ENCODE peak calls at places on chromosomes 11 and 22, in nine cellular contexts. M, C, P, Q, Z, B, E, N and F are unnamed samples.

GRCh38 chr11:132858203-132858602 is 674.1 kb downstream of the OPCML start:
- DNase-seq in M (peak; percentile 67), C (no peak), P (no peak), Q (peak; percentile 20), Z (no peak), B (no peak), E (peak; percentile 46), N (peak; percentile 18), F (no peak)

GRCh38 chr11:41225856-41226255 is 233.6 kb downstream of the LRRC4C start:
- DNase-seq in M (no peak), C (no peak), P (no peak), Q (no peak), Z (no peak), B (no peak), E (no peak), N (no peak), F (no peak)

GRCh38 chr11:75919525-75919924 is 104.5 kb downstream of the UVRAG start:
- DNase-seq in M (peak; percentile 51), C (peak; percentile 19), P (no peak), Q (no peak), Z (no peak), B (no peak), E (no peak), N (no peak), F (peak; percentile 62)

GRCh38 chr11:14306481-14306880 is 52.5 kb downstream of the RRAS2 start:
- DNase-seq in M (no peak), C (no peak), P (no peak), Q (no peak), Z (no peak), B (no peak), E (no peak), N (peak; percentile 22), F (no peak)

GRCh38 chr11:63537293-63538101 is 889 bp downstream of the PLAAT4 start:
- DNase-seq in M (peak; percentile 94), C (peak; percentile 56), P (no peak), Q (no peak), Z (no peak), B (peak; percentile 81), E (no peak), N (no peak), F (peak; percentile 94)

GRCh38 chr22:40256501-40256900 is 78.8 kb downstream of the TNRC6B start:
- DNase-seq in M (no peak), C (no peak), P (no peak), Q (no peak), Z (no peak), B (no peak), E (no peak), N (no peak), F (no peak)

GRCh38 chr11:15621565-15621964 is 506.8 kb downstream of the INSC start:
- DNase-seq in M (no peak), C (no peak), P (no peak), Q (no peak), Z (no peak), B (no peak), E (no peak), N (no peak), F (no peak)

GRCh38 chr22:31001124-31001770 is 32.2 kb downstream of the TUG1 start:
- DNase-seq in M (no peak), C (no peak), P (no peak), Q (no peak), Z (no peak), B (no peak), E (no peak), N (no peak), F (no peak)

GRCh38 chr11:119340335-119341221 is at the start of gene C1QTNF5:
- DNase-seq in M (peak; percentile 27), C (peak; percentile 92), P (no peak), Q (peak; percentile 60), Z (no peak), B (peak; percentile 82), E (no peak), N (no peak), F (peak; percentile 85)

GRCh38 chr11:113555071-113555739 is 80.0 kb upstream of the DRD2 start:
- DNase-seq in M (no peak), C (no peak), P (no peak), Q (no peak), Z (no peak), B (no peak), E (no peak), N (no peak), F (no peak)

GRCh38 chr11:22787565-22788162 is 41.9 kb downstream of the SVIP start:
- DNase-seq in M (peak; percentile 67), C (no peak), P (peak; percentile 33), Q (peak; percentile 15), Z (no peak), B (no peak), E (peak; percentile 38), N (peak; percentile 31), F (peak; percentile 76)

GRCh38 chr11:71266114-71266833 is 13.9 kb upstream of the SHANK2 start:
- DNase-seq in M (no peak), C (no peak), P (peak; percentile 43), Q (no peak), Z (no peak), B (no peak), E (peak; percentile 38), N (no peak), F (no peak)

GRCh38 chr22:23580586-23581251 is 629 bp upstream of the IGLL1 start:
- DNase-seq in M (no peak), C (no peak), P (no peak), Q (no peak), Z (no peak), B (no peak), E (no peak), N (no peak), F (no peak)

GRCh38 chr11:128575956-128576340 is 11.4 kb downstream of the ETS1 start:
- DNase-seq in M (peak; percentile 47), C (no peak), P (no peak), Q (no peak), Z (no peak), B (peak; percentile 27), E (peak; percentile 41), N (no peak), F (peak; percentile 86)

GRCh38 chr11:117296881-117297280 is 5.7 kb downstream of the BACE1-AS start:
- DNase-seq in M (no peak), C (no peak), P (no peak), Q (no peak), Z (no peak), B (no peak), E (no peak), N (no peak), F (no peak)

GRCh38 chr11:117299351-117300300 is 8.5 kb downstream of the BACE1-AS start:
- DNase-seq in M (no peak), C (no peak), P (peak; percentile 12), Q (no peak), Z (no peak), B (no peak), E (no peak), N (no peak), F (no peak)

GRCh38 chr11:117298195-117298594 is 7.0 kb downstream of the BACE1-AS start:
- DNase-seq in M (no peak), C (no peak), P (no peak), Q (no peak), Z (no peak), B (no peak), E (no peak), N (no peak), F (no peak)

GRCh38 chr11:117292616-117293015 is 1.5 kb downstream of the BACE1-AS start:
- DNase-seq in M (no peak), C (no peak), P (no peak), Q (no peak), Z (no peak), B (no peak), E (no peak), N (no peak), F (no peak)

DNA sequence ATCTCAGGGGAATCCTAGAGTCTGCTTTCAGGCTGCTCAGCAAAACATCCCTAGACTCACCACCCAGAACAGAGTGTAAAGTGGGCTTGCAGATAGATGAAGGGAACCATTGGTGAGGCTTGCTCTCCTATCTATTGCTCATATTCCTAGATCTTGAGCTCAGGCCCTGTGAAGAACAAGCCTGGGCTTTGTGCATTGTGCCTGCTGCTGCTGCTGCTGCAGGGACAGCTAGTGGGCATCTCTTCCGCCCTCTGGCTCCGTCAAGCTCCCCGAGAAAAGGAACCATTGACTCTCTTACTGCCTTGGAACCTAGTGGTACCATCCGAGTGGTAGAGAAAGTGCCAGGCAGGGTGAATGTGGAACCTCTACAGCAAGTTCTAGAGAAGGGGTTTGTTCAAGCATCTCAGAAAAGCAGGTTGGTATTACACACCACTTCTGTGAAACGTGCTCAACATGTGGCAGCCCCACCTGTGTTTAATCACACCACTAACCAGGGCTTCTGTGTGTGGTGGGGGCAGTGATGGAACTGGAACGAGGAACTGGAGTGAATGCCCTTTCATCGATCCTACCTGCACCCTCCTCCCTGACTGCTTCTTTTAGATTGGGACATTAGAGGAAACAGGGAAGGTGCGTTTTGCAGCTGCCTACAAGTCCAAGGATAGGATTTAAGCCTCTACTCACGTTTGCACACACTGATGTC is 4.4 kb downstream of the BACE1-AS start:
- DNase-seq in M (no peak), C (no peak), P (no peak), Q (no peak), Z (no peak), B (no peak), E (no peak), N (no peak), F (no peak)
- TF ChIP-seq CTCF in M (no peak), C (no peak), P (no peak), Q (no peak), Z (no peak), B (no peak), E (no peak), N (no peak), F (no peak)

DNA sequence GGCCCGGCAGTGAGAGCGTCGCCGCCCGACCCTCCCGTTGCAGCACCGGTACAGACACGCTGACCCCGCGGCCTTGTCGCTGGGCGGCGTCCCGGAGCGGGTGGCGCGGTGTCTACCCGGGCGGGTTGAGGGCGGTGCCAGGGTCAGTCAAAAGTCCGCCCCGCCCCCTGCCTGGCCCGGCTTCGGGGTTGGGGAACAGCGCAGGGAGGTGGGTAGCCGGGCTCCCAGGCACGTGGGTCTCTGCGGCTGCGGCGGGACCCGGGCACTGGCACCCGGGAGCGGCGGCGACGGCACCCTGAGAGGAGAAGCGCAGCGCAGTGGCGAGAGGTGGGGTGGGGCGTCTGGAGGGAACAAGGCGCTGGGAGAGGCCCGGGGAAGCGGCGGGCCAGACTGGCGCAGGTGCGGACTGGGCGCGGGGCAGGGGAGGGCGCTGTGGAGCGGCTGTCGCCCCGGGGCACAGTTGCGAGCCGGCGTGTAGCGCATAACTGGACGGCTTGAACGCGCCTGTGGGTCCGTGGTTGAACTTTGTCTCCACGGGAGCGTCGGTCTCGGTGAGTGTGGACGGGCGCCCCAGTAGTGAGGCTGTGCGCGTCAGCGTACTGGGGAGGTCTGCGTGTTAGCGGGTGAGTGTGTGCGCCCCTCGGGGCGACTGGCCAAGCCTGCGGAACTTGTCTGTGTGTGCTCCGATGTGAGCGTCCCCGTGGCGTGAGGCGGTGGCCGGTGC is at the start of gene P2RY2:
- DNase-seq in M (peak; percentile 15), C (peak; percentile 31), P (peak; percentile 82), Q (peak; percentile 67), Z (no peak), B (peak; percentile 52), E (peak; percentile 40), N (peak; percentile 72), F (no peak)
- TF ChIP-seq CTCF in M (peak; percentile 36), C (peak; percentile 39), P (peak; percentile 67), Q (peak; percentile 35), Z (peak; percentile 66), B (peak; percentile 55), E (peak; percentile 85), N (peak; percentile 74), F (peak; percentile 34)

GRCh38 chr11:108871152-108871551 is 206.3 kb downstream of the DDX10 start:
- DNase-seq in M (peak; percentile 88), C (peak; percentile 19), P (peak; percentile 29), Q (peak; percentile 50), Z (no peak), B (peak; percentile 38), E (peak; percentile 66), N (peak; percentile 57), F (peak; percentile 72)
- TF ChIP-seq CTCF in M (peak; percentile 87), C (no peak), P (no peak), Q (peak; percentile 33), Z (peak; percentile 50), B (no peak), E (peak; percentile 53), N (peak; percentile 54), F (peak; percentile 72)

GRCh38 chr22:44567846-44568493 is 69.9 kb upstream of the RTL6 start:
- DNase-seq in M (peak; percentile 70), C (no peak), P (peak; percentile 56), Q (peak; percentile 19), Z (no peak), B (peak; percentile 37), E (peak; percentile 34), N (peak; percentile 46), F (peak; percentile 58)
- TF ChIP-seq CTCF in M (peak; percentile 80), C (peak; percentile 35), P (peak; percentile 78), Q (peak; percentile 38), Z (peak; percentile 46), B (peak; percentile 18), E (peak; percentile 68), N (peak; percentile 13), F (peak; percentile 65)